ENCODE peak calls at places on chromosomes 13 and 19, in six cellular contexts. V, D, C, M, Y and N are unnamed samples.
A peak's percentile ranks its signal among the peaks of the same experiment; 100 is the strongest.

GRCh38 chr19:4051175-4052101 is 15.3 kb downstream of the ZBTB7A start:
- DNase-seq in C (no peak), Y (peak; percentile 80), V (no peak), M (no peak), D (peak; percentile 94), N (no peak)

GRCh38 chr13:28339419-28339818 is 155.5 kb downstream of the FLT1 start:
- DNase-seq in D (peak; percentile 58), M (no peak), Y (no peak), C (no peak), V (no peak), N (no peak)

GRCh38 chr19:10191347-10191746 is 3.4 kb downstream of the DNMT1 start:
- DNase-seq in C (peak; percentile 35), D (peak; percentile 75), V (no peak), M (peak; percentile 97), Y (no peak), N (no peak)

GRCh38 chr19:27777726-27778125 is 1435.2 kb downstream of the UQCRFS1 start:
- DNase-seq in M (no peak), V (no peak), D (no peak), Y (no peak), C (no peak), N (no peak)

GRCh38 chr19:55085923-55086715 is 10.4 kb downstream of the EPS8L1 start:
- DNase-seq in Y (no peak), M (no peak), V (no peak), D (peak; percentile 10), C (no peak), N (no peak)

GRCh38 chr13:110358381-110358780 is 51.3 kb downstream of the COL4A2 start:
- DNase-seq in C (no peak), M (no peak), Y (no peak), V (no peak), D (no peak), N (no peak)

GRCh38 chr13:110001622-110002275 is 215.4 kb upstream of the IRS2 start:
- DNase-seq in M (no peak), D (peak; percentile 76), Y (no peak), C (no peak), V (no peak), N (no peak)

GRCh38 chr13:43087960-43088580 is 64.7 kb downstream of the DNAJC15 start:
- DNase-seq in V (no peak), M (peak; percentile 34), D (peak; percentile 54), Y (no peak), C (no peak), N (no peak)

GRCh38 chr13:91148098-91148497 is 199.4 kb upstream of the MIR17HG start:
- DNase-seq in Y (no peak), D (no peak), C (no peak), M (no peak), V (no peak), N (no peak)

GRCh38 chr19:40612831-40613668 is 11.9 kb downstream of the LTBP4 start:
- DNase-seq in C (no peak), V (peak; percentile 36), D (peak; percentile 61), Y (peak; percentile 74), M (no peak), N (peak; percentile 75)

DNA sequence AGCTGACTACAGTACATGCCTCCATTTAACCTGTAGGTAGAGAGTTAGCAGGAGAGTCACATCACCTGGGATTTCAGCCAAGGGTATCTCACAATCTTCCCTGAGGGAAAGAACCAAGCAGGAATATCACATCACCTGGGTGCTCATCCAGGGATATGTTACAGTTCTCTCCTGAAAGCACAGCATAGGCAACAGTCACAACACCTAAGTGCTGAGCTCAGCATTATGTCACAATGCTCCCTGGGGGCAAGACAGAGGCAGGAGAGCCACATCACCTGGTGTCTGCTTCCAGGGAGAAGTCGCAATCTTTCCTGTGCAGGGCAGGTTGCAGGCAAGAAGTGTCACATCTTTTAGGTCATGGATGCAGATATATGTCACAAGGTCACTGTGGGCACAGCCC is 9.4 kb upstream of the ZNF91 start:
- DNase-seq in M (no peak), Y (no peak), C (no peak), V (no peak), D (no peak), N (no peak)
- H3K27ac ChIP-seq in M (no peak overlapping the region), Y (no peak overlapping the region), C (no peak overlapping the region), V (no peak overlapping the region), D (no peak overlapping the region), N (no peak overlapping the region)

GRCh38 chr19:58229255-58229639 is 533 bp downstream of the ZNF544 start:
- DNase-seq in D (peak; percentile 65), C (no peak), M (peak; percentile 45), Y (no peak), V (no peak), N (no peak)
- H3K27ac ChIP-seq in D (no peak overlapping the region), C (peak overlapping the region; percentile 78), M (no peak overlapping the region), Y (peak overlapping the region; percentile 76), V (no peak overlapping the region), N (peak overlapping the region; percentile 70)

DNA sequence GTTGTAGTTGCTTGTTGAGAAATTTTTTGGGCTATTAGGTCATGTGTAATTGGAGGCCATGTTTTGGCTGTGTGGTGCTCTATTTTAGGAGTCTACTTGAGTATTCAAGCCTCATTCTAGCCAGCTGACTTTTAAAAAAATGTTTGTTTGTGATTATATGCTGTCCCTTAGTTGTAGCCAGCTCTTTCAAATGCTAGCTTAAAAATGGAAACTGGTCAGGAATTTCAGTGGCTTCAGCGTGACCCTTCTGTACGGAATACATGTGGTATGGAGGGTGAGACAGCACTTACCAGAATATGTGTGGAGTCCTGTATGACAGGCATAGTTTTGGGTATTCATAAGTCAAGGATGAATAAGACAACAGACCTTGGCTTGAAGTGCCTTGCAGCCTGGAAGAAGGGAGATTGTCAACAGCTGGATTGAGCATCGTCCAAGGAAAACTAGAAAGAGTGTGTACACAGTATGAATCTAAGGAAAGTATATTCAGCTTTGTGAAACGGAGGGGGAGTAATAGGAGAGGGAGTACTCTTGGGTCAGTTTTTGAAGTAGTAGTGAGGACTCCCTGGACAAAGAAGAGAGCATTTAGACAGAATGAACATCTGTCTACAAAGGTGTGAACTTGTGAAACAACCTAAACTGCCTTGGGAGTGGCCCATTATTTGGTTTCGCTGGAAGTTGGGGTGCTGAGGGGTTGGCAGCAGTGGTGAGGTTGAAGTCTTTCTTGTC is 20.0 kb upstream of the WTIP start:
- DNase-seq in C (no peak), V (no peak), Y (no peak), M (no peak), D (peak; percentile 42), N (no peak)
- H3K27ac ChIP-seq in C (no peak overlapping the region), V (no peak overlapping the region), Y (peak overlapping the region; percentile 79), M (no peak overlapping the region), D (peak overlapping the region; percentile 33), N (no peak overlapping the region)

DNA sequence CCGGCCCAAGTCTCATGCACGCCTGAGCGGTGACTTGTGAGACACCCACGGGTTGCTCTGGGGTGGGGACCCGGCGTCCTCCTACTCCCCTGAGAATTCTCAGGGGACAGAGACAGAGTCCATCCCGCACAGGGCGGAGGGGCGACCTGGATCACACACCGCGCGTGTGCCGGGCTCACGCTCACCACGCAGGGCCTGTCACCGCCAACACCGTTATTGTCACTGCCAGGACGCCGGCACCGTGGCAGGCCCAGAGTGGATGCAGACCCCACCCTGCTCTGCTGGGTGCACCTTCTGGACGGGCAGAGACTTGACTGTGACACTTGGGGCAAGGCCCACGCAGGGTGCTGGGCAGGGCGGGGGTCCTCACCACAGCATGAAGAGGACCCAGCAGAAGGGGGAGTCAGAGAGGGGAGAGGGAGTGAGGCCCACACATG is 16.2 kb downstream of the MOB3A start:
- DNase-seq in C (no peak), D (no peak), V (no peak), M (no peak), Y (no peak), N (no peak)
- H3K27ac ChIP-seq in C (no peak overlapping the region), D (no peak overlapping the region), V (no peak overlapping the region), M (no peak overlapping the region), Y (no peak overlapping the region), N (peak overlapping the region; percentile 47)

DNA sequence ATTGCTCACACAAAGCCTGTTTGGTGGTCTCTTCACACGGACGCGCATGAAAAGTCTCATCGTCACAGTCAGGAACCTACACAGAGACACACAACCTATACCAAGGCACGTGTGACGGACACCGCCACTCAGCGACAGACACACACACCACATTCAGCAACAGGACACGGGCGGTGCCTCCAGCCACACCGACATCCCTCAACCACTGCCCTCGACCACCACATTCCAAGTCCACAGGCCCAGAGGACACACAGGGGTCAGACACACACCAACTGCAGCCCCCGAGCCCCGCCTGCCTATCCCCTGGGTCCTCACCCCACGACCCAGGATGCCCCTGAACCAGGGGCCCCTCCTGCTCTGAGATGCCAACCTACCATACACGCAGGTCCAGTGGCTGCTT is 20.6 kb downstream of the MEIS3 start:
- DNase-seq in M (no peak), V (no peak), Y (no peak), C (no peak), D (no peak), N (no peak)
- H3K27ac ChIP-seq in M (no peak overlapping the region), V (no peak overlapping the region), Y (no peak overlapping the region), C (no peak overlapping the region), D (no peak overlapping the region), N (no peak overlapping the region)

GRCh38 chr13:46761174-46761573 is 35.8 kb downstream of the ESD start:
- DNase-seq in Y (no peak), M (no peak), V (no peak), D (no peak), C (no peak), N (no peak)

GRCh38 chr13:46757640-46758039 is 39.3 kb downstream of the ESD start:
- DNase-seq in V (no peak), D (no peak), Y (no peak), M (no peak), C (no peak), N (no peak)

GRCh38 chr13:46756977-46757376 is 40.0 kb downstream of the ESD start:
- DNase-seq in C (no peak), D (peak; percentile 57), V (no peak), M (no peak), Y (no peak), N (no peak)

GRCh38 chr13:46761866-46762265 is 35.1 kb downstream of the ESD start:
- DNase-seq in V (no peak), Y (no peak), C (no peak), M (no peak), D (no peak), N (no peak)

GRCh38 chr13:46759861-46760260 is 37.1 kb downstream of the ESD start:
- DNase-seq in Y (no peak), D (peak; percentile 58), V (no peak), M (no peak), C (no peak), N (no peak)
- H3K27ac ChIP-seq in Y (no peak overlapping the region), D (no peak overlapping the region), V (no peak overlapping the region), M (no peak overlapping the region), C (peak overlapping the region; percentile 56), N (no peak overlapping the region)

GRCh38 chr19:56116606-56117005 is 4.5 kb downstream of the ZNF787 start:
- DNase-seq in Y (no peak), C (no peak), D (no peak), V (no peak), M (no peak), N (no peak)
- H3K27ac ChIP-seq in Y (no peak overlapping the region), C (no peak overlapping the region), D (no peak overlapping the region), V (no peak overlapping the region), M (no peak overlapping the region), N (no peak overlapping the region)